ENCODE peak calls at places on chromosomes 12 and 14, in nine cellular contexts. Z is HCT116, L is Panc1, A is GM12878, W is A549, G is GM23338, J is SK-N-SH, U is HepG2, Q is K562. E is an unnamed sample.

GRCh38 chr14:73255693-73256225 is 18.5 kb downstream of the PAPLN start:
- DNase-seq in Z (no peak), L (no peak), A (no peak), W (no peak), G (no peak), J (no peak), U (no peak), Q (no peak), E (no peak)

GRCh38 chr14:22981090-22982012 is 1.0 kb downstream of the AJUBA start:
- DNase-seq in Z (no peak), L (no peak), A (no peak), W (peak), G (peak), J (peak), U (no peak), Q (no peak), E (no peak)

GRCh38 chr12:121787063-121787774 is 6.3 kb downstream of the RHOF start:
- DNase-seq in Z (no peak), L (no peak), A (no peak), W (no peak), G (no peak), J (no peak), U (no peak), Q (no peak), E (no peak)

GRCh38 chr14:79016828-79017505 is 846.8 kb downstream of the NRXN3 start:
- DNase-seq in Z (no peak), L (no peak), A (no peak), W (no peak), G (no peak), J (no peak), U (peak), Q (no peak), E (no peak)

GRCh38 chr14:28773917-28774691 is 7.5 kb downstream of the FOXG1 start:
- DNase-seq in Z (no peak), L (no peak), A (no peak), W (no peak), G (peak), J (no peak), U (no peak), Q (no peak), E (no peak)

GRCh38 chr12:92044435-92044834 is 101.2 kb downstream of the BTG1 start:
- DNase-seq in Z (no peak), L (no peak), A (no peak), W (no peak), G (no peak), J (no peak), U (no peak), Q (no peak), E (no peak)

GRCh38 chr12:9331218-9331626 is 123.0 kb upstream of the PZP start:
- DNase-seq in Z (peak), L (peak), A (peak), W (peak), G (peak), J (peak), U (peak), Q (peak), E (peak)

GRCh38 chr12:51371295-51371953 is 19.8 kb downstream of the GALNT6 start:
- DNase-seq in Z (peak), L (peak), A (no peak), W (peak), G (peak), J (peak), U (peak), Q (no peak), E (no peak)

GRCh38 chr12:101594700-101595099 is at the start of gene MYBPC1:
- DNase-seq in Z (no peak), L (no peak), A (no peak), W (peak), G (peak), J (no peak), U (no peak), Q (no peak), E (no peak)

GRCh38 chr12:97026901-97027300 is 119.8 kb downstream of the NEDD1 start:
- DNase-seq in Z (no peak), L (no peak), A (no peak), W (no peak), G (no peak), J (no peak), U (no peak), Q (no peak), E (no peak)

GRCh38 chr12:481422-481821 is 21.7 kb downstream of the B4GALNT3 start:
- DNase-seq in Z (no peak), L (no peak), A (no peak), W (no peak), G (no peak), J (no peak), U (peak), Q (no peak), E (no peak)

GRCh38 chr14:99419905-99420304 is 60.8 kb downstream of the SETD3 start:
- DNase-seq in Z (no peak), L (no peak), A (no peak), W (no peak), G (no peak), J (no peak), U (no peak), Q (peak), E (no peak)

GRCh38 chr12:76757694-76758093 is 6.2 kb upstream of the ZDHHC17 start:
- DNase-seq in Z (no peak), L (no peak), A (no peak), W (no peak), G (no peak), J (no peak), U (no peak), Q (no peak), E (no peak)

GRCh38 chr14:73744175-73744867 is 30.1 kb upstream of the PNMA1 start:
- DNase-seq in Z (no peak), L (no peak), A (no peak), W (no peak), G (no peak), J (no peak), U (no peak), Q (no peak), E (no peak)

GRCh38 chr14:104635717-104636116 is 31.1 kb upstream of the TMEM179 start:
- DNase-seq in Z (no peak), L (no peak), A (no peak), W (no peak), G (no peak), J (no peak), U (no peak), Q (no peak), E (no peak)

GRCh38 chr14:104654119-104654518 is 35.3 kb upstream of the INF2 start:
- DNase-seq in Z (no peak), L (no peak), A (no peak), W (no peak), G (no peak), J (no peak), U (peak), Q (no peak), E (no peak)

GRCh38 chr12:68539615-68539952 is 71.1 kb upstream of the RAP1B start:
- DNase-seq in Z (no peak), L (no peak), A (no peak), W (no peak), G (no peak), J (no peak), U (no peak), Q (no peak), E (no peak)
- TF ChIP-seq REST in Z (no peak), L (no peak), A (no peak), W (no peak), G (no peak), J (no peak), U (no peak), Q (no peak), E (no peak)

DNA sequence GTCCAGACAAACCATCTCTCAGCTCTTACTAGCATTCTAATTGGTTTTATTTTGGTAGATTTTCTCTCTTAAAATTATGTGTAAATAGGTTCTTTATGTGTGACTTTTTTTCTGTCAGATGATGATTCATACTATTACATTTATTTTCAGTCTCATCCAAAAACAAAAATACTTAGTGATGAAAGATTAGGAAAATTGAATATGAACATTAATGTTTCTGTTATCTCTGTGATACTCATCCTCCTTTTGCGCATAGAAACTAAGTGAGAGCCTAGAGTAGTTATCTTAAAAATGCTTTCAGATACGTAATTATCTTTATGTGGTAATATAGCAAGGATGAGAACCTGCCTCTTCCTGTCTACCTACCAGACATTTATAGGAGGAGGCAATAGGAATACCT is 84.1 kb upstream of the MON2 start:
- DNase-seq in Z (no peak), L (no peak), A (no peak), W (no peak), G (no peak), J (no peak), U (no peak), Q (no peak), E (no peak)
- TF ChIP-seq REST in Z (no peak), L (no peak), A (no peak), W (no peak), G (no peak), J (no peak), U (no peak), Q (no peak), E (no peak)

DNA sequence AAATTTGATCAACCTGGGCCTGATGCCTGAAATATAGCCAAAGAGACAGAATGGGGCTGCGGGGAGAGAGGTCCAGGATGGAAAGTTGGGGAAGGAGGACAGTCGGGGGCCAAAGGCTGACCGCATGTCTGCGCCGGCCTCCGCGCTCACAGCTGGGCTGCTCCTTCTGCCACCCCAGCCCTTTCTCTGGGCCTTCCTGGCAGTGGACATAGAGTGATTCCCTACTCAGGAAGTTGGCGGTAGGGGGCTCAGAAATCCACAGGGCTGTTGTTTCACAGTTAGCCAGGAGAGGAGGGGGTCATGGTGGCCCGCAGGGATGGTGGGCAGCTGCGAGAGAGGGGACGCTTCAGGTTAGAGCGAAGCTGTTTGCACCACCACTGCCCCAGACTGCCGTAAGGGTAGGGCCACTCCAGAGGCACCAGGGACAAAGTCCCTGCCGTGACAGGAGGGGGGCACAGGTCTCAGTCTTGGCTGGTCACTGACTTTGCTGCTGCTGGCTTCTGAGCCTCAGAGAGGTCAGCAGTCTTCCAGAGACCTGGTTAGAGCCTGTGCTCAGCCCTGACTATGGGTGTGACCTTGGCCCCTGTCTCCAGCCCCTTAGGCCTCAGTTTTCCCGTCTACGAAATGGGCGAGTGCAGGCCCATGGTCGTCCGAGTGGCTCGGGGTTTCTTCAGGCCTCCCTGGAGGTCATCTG is 15.0 kb downstream of the MEG3 start:
- DNase-seq in Z (no peak), L (no peak), A (no peak), W (no peak), G (no peak), J (no peak), U (no peak), Q (no peak), E (no peak)
- TF ChIP-seq REST in Z (no peak), L (no peak), A (no peak), W (no peak), G (no peak), J (no peak), U (no peak), Q (no peak), E (no peak)

DNA sequence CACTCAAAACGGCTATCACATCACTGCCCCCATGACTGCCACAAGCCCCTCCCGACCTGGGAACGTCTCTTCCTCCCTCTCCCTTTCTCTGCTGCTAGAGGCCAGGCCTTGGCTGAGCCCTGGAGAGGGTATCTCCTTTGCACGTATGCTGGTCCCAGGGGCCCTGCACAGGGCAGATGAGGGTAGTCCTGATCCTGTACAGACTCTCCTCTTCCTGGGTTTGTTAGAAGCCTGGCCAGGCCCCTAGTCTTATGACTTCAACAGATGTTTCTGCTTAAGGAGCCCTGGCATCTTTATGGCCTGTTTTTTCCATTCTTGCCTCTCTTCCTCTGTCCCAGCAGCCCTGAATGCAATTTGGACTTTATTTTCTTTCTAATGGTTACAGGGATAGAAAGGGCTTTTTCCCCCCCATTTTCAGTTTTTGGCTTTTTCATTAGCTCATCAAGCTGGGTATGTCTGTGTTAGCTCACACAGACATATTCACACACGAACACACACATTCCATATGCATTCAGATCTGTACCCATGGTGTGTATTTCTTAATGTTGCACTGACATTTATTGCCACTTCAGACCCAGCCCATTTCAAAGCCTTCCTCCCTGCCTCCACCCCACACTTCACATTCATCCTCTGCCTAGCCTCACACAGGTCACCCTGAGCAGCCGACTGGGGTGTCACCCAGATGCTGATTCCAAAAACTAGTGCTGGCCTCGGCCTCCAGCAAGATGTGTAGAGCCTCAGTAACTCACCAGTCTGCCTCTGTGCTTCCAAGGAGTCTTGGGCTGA is 203.2 kb downstream of the ZFP36L1 start:
- DNase-seq in Z (no peak), L (no peak), A (no peak), W (no peak), G (no peak), J (peak), U (no peak), Q (no peak), E (no peak)
- TF ChIP-seq REST in Z (no peak), L (no peak), A (no peak), W (no peak), G (no peak), J (no peak), U (no peak), Q (no peak), E (no peak)

GRCh38 chr12:58533652-58534051 is 386.7 kb downstream of the LRIG3 start:
- DNase-seq in Z (no peak), L (no peak), A (no peak), W (no peak), G (no peak), J (no peak), U (no peak), Q (no peak), E (no peak)
- TF ChIP-seq REST in Z (no peak), L (no peak), A (no peak), W (no peak), G (no peak), J (no peak), U (no peak), Q (no peak), E (no peak)

DNA sequence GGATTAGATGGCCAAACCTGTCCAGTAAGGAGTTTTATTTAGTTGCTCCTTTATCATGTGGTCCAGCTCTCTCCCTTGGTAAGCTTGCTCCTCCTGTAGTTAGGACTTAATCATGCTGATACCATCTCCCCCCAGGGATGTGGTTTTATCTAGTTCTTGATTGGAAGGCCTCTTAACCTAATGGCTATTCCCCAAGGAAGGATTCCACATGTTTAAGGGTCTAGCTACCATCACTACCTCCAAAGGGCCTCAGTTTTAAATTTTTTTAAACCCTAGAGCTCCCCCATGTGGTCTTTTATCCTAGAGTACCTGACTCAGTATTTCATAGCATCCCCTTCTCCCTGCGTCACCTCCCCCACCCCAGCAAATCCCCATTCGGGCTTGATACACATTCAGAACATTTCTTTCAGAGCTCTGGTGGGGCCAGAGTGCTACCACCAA is 22.5 kb downstream of the MAP3K12 start:
- DNase-seq in Z (no peak), L (no peak), A (no peak), W (no peak), G (peak), J (peak), U (no peak), Q (peak), E (no peak)
- TF ChIP-seq REST in Z (no peak), L (no peak), A (no peak), W (no peak), G (no peak), J (no peak), U (no peak), Q (no peak), E (no peak)

DNA sequence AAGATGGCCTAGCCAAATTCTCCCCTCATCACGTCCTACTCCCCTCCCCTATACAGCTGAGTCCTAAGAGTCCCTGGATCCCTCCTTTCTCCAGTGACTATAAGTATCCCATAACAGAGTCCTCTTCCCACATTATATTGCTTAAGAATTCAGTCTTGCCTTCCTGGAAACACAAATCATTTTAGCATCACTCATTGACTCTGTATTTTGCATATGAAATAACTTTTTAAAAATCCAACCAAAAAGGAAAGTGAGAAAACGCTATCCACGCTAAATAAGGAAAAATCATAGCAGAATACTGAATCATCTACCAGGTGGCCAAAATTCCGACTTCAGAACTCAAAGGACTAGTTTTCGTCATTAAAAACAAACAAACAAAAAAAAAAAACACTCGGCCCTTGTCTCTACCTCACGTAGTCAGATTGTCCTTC is 130.2 kb downstream of the GCH1 start:
- DNase-seq in Z (no peak), L (peak), A (no peak), W (peak), G (no peak), J (no peak), U (no peak), Q (no peak), E (no peak)
- TF ChIP-seq REST in Z (no peak), L (no peak), A (no peak), W (no peak), G (no peak), J (no peak), U (no peak), Q (no peak), E (no peak)

GRCh38 chr12:32273063-32273521 is 126.3 kb upstream of the FGD4 start:
- DNase-seq in Z (no peak), L (peak), A (no peak), W (no peak), G (no peak), J (no peak), U (no peak), Q (no peak), E (no peak)
- TF ChIP-seq REST in Z (no peak), L (no peak), A (no peak), W (no peak), G (no peak), J (no peak), U (no peak), Q (no peak), E (no peak)

DNA sequence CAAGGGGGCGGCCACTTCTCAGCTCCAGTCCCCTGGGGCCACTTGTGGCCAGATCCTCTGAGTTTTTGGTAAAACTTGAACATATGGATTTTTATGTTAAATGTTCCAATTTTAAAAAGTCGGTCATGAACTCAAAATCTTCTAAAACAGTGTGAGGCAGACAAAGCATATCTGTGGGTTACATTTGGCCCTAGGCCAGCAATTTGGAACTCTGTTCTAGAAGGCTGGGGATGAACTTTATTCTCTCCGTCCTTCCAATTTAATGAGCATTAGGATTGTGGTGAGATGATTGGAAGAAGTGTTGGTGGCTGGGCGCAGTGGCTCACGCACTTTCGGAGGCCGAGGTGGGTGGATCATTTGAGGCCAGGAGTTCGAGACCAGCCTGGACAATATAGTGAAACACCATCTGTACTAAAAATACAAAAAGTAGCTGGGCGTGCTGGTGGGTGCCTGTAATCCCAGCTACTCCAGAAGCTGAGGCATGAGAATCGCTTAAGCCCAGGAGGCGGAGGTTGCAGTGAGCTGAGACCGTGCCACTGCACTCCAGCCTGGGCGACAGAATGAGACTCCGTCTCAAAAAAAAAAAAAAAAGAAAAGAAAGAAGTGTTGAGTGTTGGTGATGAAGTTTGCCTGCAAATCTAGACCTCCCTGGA is 3.1 kb upstream of the PPP1CC start:
- DNase-seq in Z (no peak), L (no peak), A (no peak), W (no peak), G (no peak), J (no peak), U (no peak), Q (no peak), E (no peak)
- TF ChIP-seq REST in Z (no peak), L (no peak), A (no peak), W (no peak), G (no peak), J (no peak), U (no peak), Q (no peak), E (no peak)